ENCODE peak calls at places on chromosome 7, in four cellular contexts. V, O, J and B are unnamed samples.

GRCh38 chr7:123749537-123749857 is 694 bp upstream of the WASL start:
- DNase-seq in O (peak), J (peak), V (no peak), B (no peak)

GRCh38 chr7:134865001-134865845 is 85.8 kb downstream of the CALD1 start:
- DNase-seq in V (no peak), O (no peak), J (no peak), B (no peak)

GRCh38 chr7:79376297-79377025 is 77.0 kb downstream of the MAGI2 start:
- DNase-seq in O (no peak), V (no peak), J (no peak), B (no peak)

GRCh38 chr7:79949778-79950177 is 184.9 kb upstream of the GNAI1 start:
- DNase-seq in V (no peak), J (no peak), O (no peak), B (no peak)

GRCh38 chr7:2567663-2568238 is 9.0 kb downstream of the IQCE start:
- DNase-seq in O (peak), J (peak), V (no peak), B (no peak)

GRCh38 chr7:158820656-158821055 is 8.7 kb downstream of the ESYT2 start:
- DNase-seq in J (no peak), O (no peak), V (no peak), B (no peak)

GRCh38 chr7:150383710-150384397 is 4.7 kb downstream of the ZNF775 start:
- DNase-seq in O (no peak), J (no peak), V (peak), B (peak)

GRCh38 chr7:91288208-91288824 is 24.1 kb downstream of the FZD1 start:
- DNase-seq in V (peak), O (no peak), J (peak), B (no peak)

GRCh38 chr7:132804849-132805485 is 228.7 kb upstream of the PLXNA4 start:
- DNase-seq in J (no peak), V (no peak), O (no peak), B (no peak)

GRCh38 chr7:1431226-1431625 is 28.0 kb downstream of the MICALL2 start:
- DNase-seq in J (no peak), O (no peak), V (no peak), B (no peak)

GRCh38 chr7:90067171-90067570 is 87.1 kb upstream of the STEAP1 start:
- DNase-seq in O (no peak), V (no peak), J (no peak), B (no peak)

GRCh38 chr7:117338020-117338419 is 15.2 kb upstream of the WNT2 start:
- DNase-seq in O (peak), V (no peak), J (peak), B (no peak)

GRCh38 chr7:36526720-36527548 is 137.3 kb downstream of the ANLN start:
- DNase-seq in V (no peak), J (peak), O (peak), B (no peak)

GRCh38 chr7:71442492-71443196 is 310.7 kb downstream of the GALNT17 start:
- DNase-seq in O (no peak), V (no peak), J (no peak), B (no peak)

GRCh38 chr7:157003445-157004049 is 6.9 kb downstream of the MNX1 start:
- DNase-seq in V (peak), O (no peak), J (no peak), B (peak)

GRCh38 chr7:23013715-23014649 is at the start of gene HYCC1:
- DNase-seq in J (peak), V (peak), O (peak), B (peak)

GRCh38 chr7:129144095-129144833 is at the start of gene TSPAN33:
- DNase-seq in O (peak), J (peak), V (peak), B (peak)

GRCh38 chr7:124768525-124768924 is 2.9 kb upstream of the GPR37 start:
- DNase-seq in V (no peak), J (no peak), O (no peak), B (no peak)

GRCh38 chr7:66326501-66327180 is 121.5 kb downstream of the TPST1 start:
- DNase-seq in V (no peak), J (no peak), O (peak), B (no peak)

GRCh38 chr7:19665399-19666008 is 43.3 kb downstream of the POLR1F start:
- DNase-seq in J (peak), O (peak), V (no peak), B (no peak)

GRCh38 chr7:43768201-43768893 is 9.9 kb downstream of the BLVRA start:
- DNase-seq in O (no peak), V (no peak), J (no peak), B (no peak)

GRCh38 chr7:129188892-129189660 is 643 bp downstream of the SMO start:
- DNase-seq in O (no peak), V (no peak), J (no peak), B (no peak)

GRCh38 chr7:66304536-66304935 is 99.4 kb downstream of the TPST1 start:
- DNase-seq in V (no peak), O (no peak), J (no peak), B (no peak)

GRCh38 chr7:3033136-3033535 is 10.5 kb downstream of the CARD11 start:
- DNase-seq in V (no peak), J (no peak), O (no peak), B (no peak)

GRCh38 chr7:47471358-47471703 is 110.6 kb downstream of the TNS3 start:
- DNase-seq in J (no peak), O (no peak), V (no peak), B (no peak)

GRCh38 chr7:66921918-66922486 is 977 bp downstream of the TMEM248 start:
- DNase-seq in V (peak), J (peak), O (no peak), B (no peak)

GRCh38 chr7:88758355-88759215 is 915 bp upstream of the ZNF804B start:
- DNase-seq in O (no peak), J (peak), V (no peak), B (peak)

GRCh38 chr7:27096756-27097514 is 1.1 kb upstream of the HOXA1 start:
- DNase-seq in J (peak), O (peak), V (peak), B (no peak)

GRCh38 chr7:518630-519428 is 817 bp downstream of the PDGFA start:
- DNase-seq in O (peak), V (peak), J (peak), B (peak)

GRCh38 chr7:2551418-2551817 is 3.9 kb downstream of the BRAT1 start:
- DNase-seq in J (no peak), V (no peak), O (no peak), B (no peak)

GRCh38 chr7:128161466-128162125 is 79.5 kb upstream of the LEP start:
- DNase-seq in V (no peak), J (no peak), O (no peak), B (no peak)

GRCh38 chr7:108059526-108059925 is 56.6 kb upstream of the LAMB1 start:
- DNase-seq in V (no peak), J (no peak), O (no peak), B (no peak)

GRCh38 chr7:537911-538634 is 18.4 kb upstream of the PDGFA start:
- DNase-seq in V (peak), O (peak), J (peak), B (no peak)

GRCh38 chr7:50304158-50304910 is at the start of gene IKZF1:
- DNase-seq in O (no peak), V (peak), J (peak), B (no peak)

GRCh38 chr7:101218236-101219130 is 518 bp downstream of the ZNHIT1 start:
- DNase-seq in O (no peak), J (no peak), V (no peak), B (no peak)

GRCh38 chr7:87047-87446 is 105.3 kb upstream of the FAM20C start:
- DNase-seq in V (no peak), J (no peak), O (no peak), B (no peak)

GRCh38 chr7:132080967-132081668 is 495.2 kb downstream of the PLXNA4 start:
- DNase-seq in O (peak), V (peak), J (no peak), B (no peak)

GRCh38 chr7:96679886-96680285 is 29.8 kb downstream of the SEM1 start:
- DNase-seq in J (no peak), V (no peak), O (no peak), B (no peak)
- TF ChIP-seq CTCF in J (no peak), V (no peak), O (no peak), B (no peak)

DNA sequence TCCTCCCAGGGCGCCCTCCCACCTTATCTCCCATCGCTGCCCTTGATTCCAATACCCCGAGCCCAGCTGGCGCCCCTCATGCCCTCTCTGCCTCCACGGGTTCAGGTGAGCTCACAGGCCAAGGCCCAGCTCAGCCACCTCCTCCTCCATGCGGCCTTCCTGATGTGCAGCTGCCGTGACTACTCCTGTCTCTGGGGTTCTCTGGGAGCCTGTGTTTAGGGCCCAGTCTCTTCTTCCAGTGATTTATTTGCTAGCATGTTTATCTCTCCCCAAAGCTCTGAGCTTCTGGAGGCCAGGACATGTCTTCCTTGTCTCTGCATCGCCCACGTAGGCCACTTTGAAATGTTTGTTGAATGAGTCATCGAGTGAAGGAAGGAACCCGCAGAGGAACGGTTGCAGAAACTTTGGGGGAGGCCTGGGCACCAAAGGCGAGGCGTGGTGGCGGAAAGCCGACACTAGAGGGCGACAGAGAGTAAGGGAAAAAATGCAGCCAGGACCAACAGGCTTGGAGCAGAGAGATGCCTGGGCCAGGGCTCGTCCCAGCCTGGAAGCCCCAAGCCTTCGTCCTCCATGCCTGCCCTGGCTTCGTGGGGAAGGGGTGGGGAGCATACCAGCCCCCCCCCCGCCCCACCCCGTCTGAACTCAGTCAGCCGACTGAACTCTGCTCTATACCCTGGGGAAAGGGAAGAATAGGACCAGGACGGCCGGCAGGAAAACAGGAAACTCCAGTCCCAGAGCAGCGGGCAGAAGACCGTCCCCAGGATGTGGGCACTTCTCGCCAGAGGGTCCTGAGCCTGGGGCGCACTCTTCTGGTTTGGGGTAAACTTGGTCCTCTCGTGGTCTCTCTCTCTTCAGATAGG is 10.9 kb upstream of the HSPB1 start:
- DNase-seq in J (peak), V (peak), O (peak), B (peak)
- TF ChIP-seq CTCF in J (peak), V (peak), O (peak), B (peak)

DNA sequence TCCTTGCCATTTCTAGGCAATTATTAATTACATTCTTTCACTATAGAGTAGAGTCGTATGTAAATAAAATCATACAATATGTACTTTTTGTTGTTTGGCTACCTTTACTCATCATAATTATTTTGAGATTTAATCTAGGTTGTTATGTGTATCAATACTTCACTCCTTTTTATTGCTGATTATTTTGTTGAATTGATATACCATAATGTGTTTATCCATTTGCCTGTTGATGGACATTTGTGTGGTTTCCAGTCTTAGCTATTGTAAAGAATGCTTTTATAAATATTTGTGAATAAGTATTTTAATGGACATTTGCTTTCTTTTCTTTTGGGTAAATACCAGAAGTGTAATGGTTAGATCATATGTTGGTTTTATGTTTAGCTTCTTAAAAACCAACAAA is 174.0 kb downstream of the RAMP3 start:
- DNase-seq in V (no peak), J (no peak), O (no peak), B (no peak)
- TF ChIP-seq CTCF in V (no peak), J (no peak), O (no peak), B (no peak)

GRCh38 chr7:32846630-32847225 is 44.8 kb downstream of the KBTBD2 start:
- DNase-seq in O (peak), J (peak), V (peak), B (peak)
- TF ChIP-seq CTCF in O (peak), J (peak), V (peak), B (peak)

GRCh38 chr7:73829921-73830617 is 727 bp upstream of the CLDN4 start:
- DNase-seq in V (peak), J (no peak), O (no peak), B (no peak)
- TF ChIP-seq CTCF in V (no peak), J (peak), O (peak), B (no peak)

GRCh38 chr7:82335927-82336326 is 107.7 kb downstream of the CACNA2D1 start:
- DNase-seq in J (peak), O (peak), V (no peak), B (no peak)
- TF ChIP-seq CTCF in J (no peak), O (no peak), V (no peak), B (peak)

DNA sequence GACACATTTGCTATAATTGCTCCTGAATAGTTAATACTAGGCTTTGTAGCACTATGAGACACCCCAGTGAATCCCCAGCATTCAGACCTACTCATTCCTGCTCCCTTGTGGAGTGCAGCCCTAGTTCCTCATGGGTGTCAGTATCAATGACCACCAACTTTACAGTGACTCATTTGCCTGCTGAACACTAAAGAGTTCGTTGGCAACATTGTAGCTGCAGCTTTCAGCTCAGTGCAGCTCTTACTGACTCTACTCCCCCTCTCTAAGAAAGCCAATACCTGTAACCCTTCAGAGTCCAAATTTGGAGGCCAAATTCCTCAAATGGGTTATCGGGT is 127.1 kb upstream of the MTPN start:
- DNase-seq in V (no peak), J (no peak), O (no peak), B (no peak)
- TF ChIP-seq CTCF in V (no peak), J (no peak), O (no peak), B (no peak)

DNA sequence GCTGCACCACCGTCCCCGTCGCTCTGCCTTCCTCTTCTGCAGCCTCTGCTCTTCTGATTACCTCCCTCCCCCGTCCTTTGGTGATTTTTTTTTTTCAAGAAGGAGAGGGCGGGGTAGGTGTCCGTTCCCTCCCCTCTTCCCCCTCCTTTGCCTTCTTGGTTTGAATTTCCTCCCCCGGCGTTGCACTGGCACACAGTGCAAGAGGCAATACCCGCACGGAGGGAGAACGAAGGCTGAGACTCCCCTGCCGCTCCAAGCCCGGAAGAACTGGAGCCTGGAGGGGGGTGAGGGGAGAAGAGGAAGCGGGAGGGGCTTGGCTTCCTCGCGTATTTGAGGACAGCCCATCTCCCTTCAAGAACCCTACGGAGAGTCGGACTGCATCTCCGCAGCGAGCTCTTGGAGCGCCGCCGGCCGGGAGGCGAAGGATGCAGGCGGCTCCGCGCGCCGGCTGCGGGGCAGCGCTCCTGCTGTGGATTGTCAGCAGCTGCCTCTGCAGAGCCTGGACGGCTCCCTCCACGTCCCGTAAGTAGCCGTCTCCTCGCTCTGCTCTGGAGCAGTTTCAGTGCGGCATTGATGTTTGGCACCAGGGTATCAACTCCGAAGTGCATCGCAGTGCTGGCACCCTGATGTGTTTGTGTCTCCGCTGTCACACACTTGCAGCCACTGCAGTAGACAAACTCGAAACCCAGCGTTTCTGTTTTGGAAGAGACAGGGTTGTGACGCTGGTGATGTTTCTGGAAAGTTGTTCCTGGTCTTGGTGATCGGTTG is at the start of gene CNTNAP2:
- DNase-seq in V (no peak), O (no peak), J (peak), B (peak)
- TF ChIP-seq CTCF in V (no peak), O (no peak), J (no peak), B (no peak)

GRCh38 chr7:102319671-102320070 is 33.0 kb downstream of the SH2B2 start:
- DNase-seq in J (no peak), V (no peak), O (no peak), B (no peak)

GRCh38 chr7:102318482-102318971 is 31.9 kb downstream of the SH2B2 start:
- DNase-seq in V (no peak), J (peak), O (no peak), B (peak)

GRCh38 chr7:102320181-102320580 is 33.5 kb downstream of the SH2B2 start:
- DNase-seq in J (no peak), V (no peak), O (no peak), B (peak)

GRCh38 chr7:102313997-102314780 is 27.5 kb downstream of the SH2B2 start:
- DNase-seq in J (no peak), V (no peak), O (no peak), B (peak)

DNA sequence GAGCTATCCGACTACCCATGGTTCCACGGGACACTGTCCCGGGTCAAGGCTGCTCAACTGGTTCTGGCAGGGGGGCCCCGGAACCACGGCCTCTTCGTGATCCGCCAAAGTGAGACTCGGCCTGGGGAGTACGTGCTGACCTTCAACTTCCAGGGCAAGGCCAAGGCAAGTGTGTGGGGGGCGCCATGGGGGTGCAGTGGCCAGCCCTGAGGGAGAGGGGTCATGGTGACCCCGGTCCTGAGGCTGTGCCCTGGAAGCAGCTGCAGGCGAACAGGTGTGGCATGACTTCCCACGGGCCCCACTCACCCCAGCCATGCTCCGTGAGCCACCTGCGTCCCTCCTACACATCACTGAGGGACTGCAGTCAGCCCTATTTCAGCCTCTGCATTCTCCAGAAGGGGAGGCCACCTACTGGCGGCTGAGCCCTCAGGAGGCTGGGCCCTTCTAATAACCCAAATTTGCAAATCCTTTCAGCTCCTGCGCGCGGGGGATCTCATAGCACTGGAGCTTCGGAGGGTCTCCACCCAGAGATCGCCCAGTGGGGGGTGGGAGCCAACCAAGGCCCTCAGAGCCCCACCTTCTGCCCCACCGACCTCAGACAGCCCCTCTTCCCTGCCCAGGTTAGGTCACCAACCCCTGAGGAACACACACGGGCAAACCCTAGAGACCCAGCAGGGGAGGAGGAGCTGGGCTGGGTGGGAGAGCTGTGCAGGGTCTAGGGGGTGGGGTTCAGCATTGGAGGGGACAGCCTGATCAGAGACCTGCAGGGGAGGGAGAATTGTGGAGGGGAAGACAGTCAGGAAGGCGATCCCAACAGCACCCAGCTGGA is 30.8 kb downstream of the SH2B2 start:
- DNase-seq in J (no peak), O (no peak), V (no peak), B (peak)
- TF ChIP-seq CTCF in J (no peak), O (peak), V (no peak), B (peak)